ENCODE peak calls at places on chromosomes 16 and 17, in four cellular contexts. H is CD4-positive, alpha-beta memory T cell; Q is cardiac muscle cell; G is CD8-positive, alpha-beta T cell. R is an unnamed sample.

GRCh38 chr16:52191533-52192134 is 355.3 kb downstream of the TOX3 start:
- DNase-seq in H (peak; percentile 29), Q (peak; percentile 71), G (peak; percentile 66), R (peak; percentile 78)

GRCh38 chr17:41322903-41323895 is 7.7 kb upstream of the KRTAP17-1 start:
- DNase-seq in H (no peak), G (no peak), Q (no peak), R (no peak)

GRCh38 chr17:14298221-14298994 is 2.5 kb upstream of the HS3ST3B1 start:
- DNase-seq in H (no peak), Q (peak; percentile 43), G (no peak), R (no peak)

GRCh38 chr16:79656537-79657115 is 56.1 kb upstream of the MAF start:
- DNase-seq in Q (no peak), H (no peak), G (no peak), R (no peak)

GRCh38 chr17:41464682-41465081 is 2.5 kb downstream of the KRT32 start:
- DNase-seq in Q (peak; percentile 16), H (no peak), G (no peak), R (peak; percentile 59)

GRCh38 chr17:75893305-75894048 is 3.3 kb downstream of the TRIM65 start:
- DNase-seq in H (no peak), G (no peak), Q (no peak), R (no peak)

GRCh38 chr17:69325518-69326301 is 1.2 kb downstream of the ABCA5 start:
- DNase-seq in Q (no peak), G (no peak), H (no peak), R (no peak)

GRCh38 chr16:19913306-19913717 is 28.7 kb upstream of the GPRC5B start:
- DNase-seq in G (no peak), Q (no peak), H (no peak), R (no peak)

GRCh38 chr17:48068491-48068961 is 20.4 kb downstream of the NFE2L1 start:
- DNase-seq in H (no peak), Q (no peak), G (no peak), R (no peak)

GRCh38 chr17:45381001-45381400 is 51.7 kb downstream of the ARHGAP27 start:
- DNase-seq in Q (no peak), H (no peak), G (no peak), R (peak; percentile 58)

GRCh38 chr17:64781810-64782555 is 119.9 kb upstream of the SMURF2 start:
- DNase-seq in H (no peak), Q (no peak), G (no peak), R (no peak)

GRCh38 chr16:72300892-72301291 is 128.9 kb upstream of the PMFBP1 start:
- DNase-seq in Q (no peak), G (no peak), H (no peak), R (no peak)

GRCh38 chr17:46809110-46809571 is 9.4 kb downstream of the WNT3 start:
- DNase-seq in H (no peak), G (no peak), Q (peak; percentile 32), R (no peak)

GRCh38 chr17:34998205-34998604 is 17.9 kb downstream of the LIG3 start:
- DNase-seq in G (peak; percentile 87), H (peak; percentile 79), Q (peak; percentile 64), R (peak; percentile 70)

GRCh38 chr16:23434380-23434779 is 18.6 kb downstream of the COG7 start:
- DNase-seq in H (peak; percentile 63), G (no peak), Q (peak; percentile 71), R (no peak)

GRCh38 chr16:19879241-19879792 is 5.3 kb downstream of the GPRC5B start:
- DNase-seq in G (no peak), H (no peak), Q (peak; percentile 41), R (no peak)

GRCh38 chr16:4362476-4363250 is 9.0 kb upstream of the VASN start:
- DNase-seq in Q (no peak), H (no peak), G (no peak), R (no peak)
- H3K27ac ChIP-seq in Q (no peak overlapping the region), H (no peak overlapping the region), G (no peak overlapping the region), R (no peak overlapping the region)

GRCh38 chr16:8941718-8942344 is 21.9 kb downstream of the USP7 start:
- DNase-seq in Q (no peak), G (no peak), H (no peak), R (no peak)
- H3K4me1 ChIP-seq in Q (peaks cover 6% of the 10 kb centered on the region), G (peaks cover 91% of the 10 kb centered on the region), H (peaks cover 99% of the 10 kb centered on the region), R (peaks cover 99% of the 10 kb centered on the region)

DNA sequence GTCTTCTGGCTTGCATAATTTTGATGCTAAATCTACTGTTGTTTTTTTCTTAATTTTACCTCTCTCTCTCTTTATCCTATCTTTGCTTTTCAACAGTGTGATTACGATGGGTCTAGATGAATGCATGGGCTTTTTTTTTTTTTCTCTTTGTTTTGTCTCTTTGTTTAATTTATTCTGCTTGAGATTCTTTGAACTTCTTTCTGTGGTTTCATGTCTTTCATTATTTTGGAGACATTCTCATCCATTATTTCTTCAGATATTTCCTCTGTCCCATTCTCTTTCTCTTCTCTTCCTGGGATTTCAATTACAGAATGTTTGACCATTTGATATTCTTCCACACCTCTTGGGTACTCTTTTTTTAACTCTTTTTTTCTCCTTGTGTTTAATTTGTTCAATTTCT is 52.3 kb downstream of the CCDC182 start:
- DNase-seq in G (no peak), Q (no peak), H (no peak), R (no peak)
- H3K27ac ChIP-seq in G (no peak overlapping the region), Q (no peak overlapping the region), H (no peak overlapping the region), R (no peak overlapping the region)

GRCh38 chr17:50739098-50739497 is 19.7 kb downstream of the LUC7L3 start:
- DNase-seq in Q (no peak), H (no peak), G (no peak), R (no peak)
- H3K4me1 ChIP-seq in Q (no peaks in the 10 kb centered on the region), H (peaks cover 29% of the 10 kb centered on the region), G (peaks cover 13% of the 10 kb centered on the region), R (peaks cover 39% of the 10 kb centered on the region)

GRCh38 chr17:33551075-33551474 is 258.0 kb upstream of the ASIC2 start:
- DNase-seq in H (no peak), G (no peak), Q (no peak), R (no peak)
- H3K27ac ChIP-seq in H (no peak overlapping the region), G (no peak overlapping the region), Q (no peak overlapping the region), R (no peak overlapping the region)

GRCh38 chr17:79993390-79994221 is 42.1 kb downstream of the TBC1D16 start:
- DNase-seq in Q (peak; percentile 73), G (peak; percentile 53), H (no peak), R (peak; percentile 80)
- H3K4me1 ChIP-seq in Q (peaks cover 29% of the 10 kb centered on the region), G (peaks cover 55% of the 10 kb centered on the region), H (peaks cover 54% of the 10 kb centered on the region), R (peaks cover 63% of the 10 kb centered on the region)

DNA sequence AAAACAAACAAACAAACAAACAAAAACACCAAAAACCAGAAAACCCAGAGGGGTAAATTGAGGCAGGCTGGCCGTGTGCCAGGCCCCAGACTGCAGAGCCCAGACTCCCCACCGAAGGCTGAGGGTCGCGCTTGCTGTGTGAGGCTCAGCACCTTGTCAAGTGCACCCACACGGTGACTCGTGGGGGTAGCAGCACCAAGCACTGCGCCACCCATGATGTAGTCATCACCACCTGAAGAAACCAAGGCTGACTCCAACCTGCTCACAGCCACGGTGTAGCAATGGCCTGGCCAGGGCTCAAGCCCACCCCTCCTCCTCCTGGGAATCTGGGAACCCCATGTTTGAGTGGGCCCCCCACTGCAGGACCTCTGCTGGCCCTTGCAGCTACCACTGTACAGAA is 11.9 kb downstream of the MCRIP1 start:
- DNase-seq in Q (no peak), H (no peak), G (no peak), R (no peak)
- H3K27ac ChIP-seq in Q (peak overlapping the region; percentile 90), H (no peak overlapping the region), G (no peak overlapping the region), R (peak overlapping the region; percentile 93)

DNA sequence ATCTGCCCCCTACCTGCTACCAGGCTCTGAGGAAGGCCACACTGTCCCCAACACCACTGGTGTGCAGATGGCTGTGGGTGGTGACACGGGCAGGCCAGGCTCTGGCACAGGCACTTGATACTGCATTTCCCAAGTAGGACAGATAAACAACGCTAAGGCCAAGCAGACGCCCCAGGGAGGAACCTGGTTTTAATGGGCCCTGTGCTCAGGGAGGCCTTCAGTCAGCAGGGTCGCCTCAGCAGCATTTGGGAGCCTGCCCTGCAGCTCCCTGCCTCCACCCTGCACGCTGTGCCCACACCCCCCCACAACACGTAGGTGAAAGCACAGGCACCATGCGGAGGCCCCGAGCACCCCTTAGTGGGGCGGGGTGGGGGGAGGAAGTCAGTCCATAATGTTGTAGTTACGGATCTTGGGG is 3.3 kb upstream of the FASN start:
- DNase-seq in G (no peak), H (no peak), Q (no peak), R (no peak)
- H3K4me1 ChIP-seq in G (peaks cover 32% of the 10 kb centered on the region), H (peaks cover 33% of the 10 kb centered on the region), Q (peaks cover 27% of the 10 kb centered on the region), R (peaks cover 81% of the 10 kb centered on the region)

DNA sequence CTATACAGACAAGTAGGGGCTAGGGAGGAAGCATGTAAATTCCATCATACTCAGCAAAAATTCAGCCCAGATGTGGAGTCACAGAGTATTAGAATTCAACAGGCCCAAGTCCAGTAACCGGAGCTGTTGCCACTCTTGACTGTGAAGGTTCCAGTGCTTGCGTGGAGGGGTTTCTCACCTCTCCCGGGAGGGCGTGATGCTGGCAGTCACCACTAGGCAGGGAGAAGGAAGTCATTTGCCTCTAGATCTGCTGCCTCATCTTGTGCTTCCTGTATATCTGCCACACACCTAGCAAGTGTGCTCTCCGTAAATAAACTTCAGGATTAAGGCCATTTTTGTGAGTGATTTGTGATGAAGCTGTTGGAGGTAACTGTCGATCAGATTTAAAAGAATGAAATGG is 1.0 kb upstream of the CKLF start:
- DNase-seq in H (peak; percentile 55), Q (peak; percentile 27), G (peak; percentile 69), R (no peak)
- H3K27ac ChIP-seq in H (peak overlapping the region; percentile 72), Q (no peak overlapping the region), G (peak overlapping the region; percentile 76), R (peak overlapping the region; percentile 31)

DNA sequence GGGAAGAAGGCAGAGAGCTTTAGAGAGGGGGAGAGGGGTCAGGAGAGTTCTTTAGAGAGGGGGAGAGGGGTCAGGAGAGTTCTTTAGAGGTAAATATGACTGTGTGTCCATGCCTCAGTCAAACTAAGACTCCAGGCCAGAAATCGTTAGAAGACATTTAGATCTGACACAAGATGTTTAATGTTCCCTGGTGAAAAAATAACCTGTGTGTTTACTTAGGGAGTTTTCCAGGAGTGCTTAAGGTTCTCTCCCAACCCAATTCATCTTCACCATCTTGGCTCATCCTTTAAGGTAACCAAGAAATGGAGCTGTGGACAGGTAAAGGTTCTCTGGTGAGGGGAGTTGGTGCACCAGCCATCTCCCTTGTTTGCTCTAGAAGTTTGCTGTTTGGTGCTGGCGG is 9.8 kb downstream of the CBX4 start:
- DNase-seq in G (no peak), Q (no peak), H (no peak), R (no peak)
- H3K4me1 ChIP-seq in G (peaks cover 17% of the 10 kb centered on the region), Q (peaks cover 66% of the 10 kb centered on the region), H (peaks cover 27% of the 10 kb centered on the region), R (peaks cover 61% of the 10 kb centered on the region)